ENCODE peak calls at places on chromosomes 6 and 20, in nine cellular contexts. V is AG09319; U is cardiac fibroblast; F is A549; H is nephron progenitor cell; Z is CD8-positive, alpha-beta T cell; I is heart left ventricle; E is RWPE1; Q is progenitor cell of endocrine pancreas. P is an unnamed sample.

GRCh38 chr6:43009124-43009523 is 4.6 kb downstream of the MEA1 start:
- DNase-seq in V (no peak), U (peak), F (peak), H (peak), Z (no peak), I (peak), E (no peak), Q (no peak), P (no peak)

GRCh38 chr20:35000922-35001595 is 45.4 kb downstream of the MYH7B start:
- DNase-seq in V (no peak), U (no peak), F (no peak), H (no peak), Z (no peak), I (peak), E (no peak), Q (no peak), P (no peak)

GRCh38 chr6:149194815-149195558 is 122.5 kb upstream of the TAB2 start:
- DNase-seq in V (no peak), U (no peak), F (no peak), H (no peak), Z (no peak), I (no peak), E (no peak), Q (no peak), P (no peak)

GRCh38 chr6:160513836-160514235 is 150.2 kb downstream of the LPA start:
- DNase-seq in V (no peak), U (peak), F (no peak), H (no peak), Z (no peak), I (no peak), E (no peak), Q (no peak), P (no peak)

GRCh38 chr6:74574794-74575193 is 631.1 kb downstream of the COL12A1 start:
- DNase-seq in V (no peak), U (peak), F (peak), H (peak), Z (no peak), I (no peak), E (no peak), Q (no peak), P (no peak)

GRCh38 chr20:1462834-1463233 is 3.8 kb downstream of the NSFL1C start:
- DNase-seq in V (no peak), U (no peak), F (no peak), H (no peak), Z (no peak), I (no peak), E (no peak), Q (no peak), P (no peak)

GRCh38 chr20:41413169-41413568 is 46.6 kb upstream of the EMILIN3 start:
- DNase-seq in V (no peak), U (no peak), F (peak), H (no peak), Z (no peak), I (no peak), E (no peak), Q (no peak), P (no peak)

GRCh38 chr6:17311595-17312311 is 30.6 kb downstream of the RBM24 start:
- DNase-seq in V (no peak), U (peak), F (peak), H (peak), Z (no peak), I (peak), E (no peak), Q (no peak), P (no peak)

GRCh38 chr6:33318426-33319073 is 1.0 kb upstream of the ZBTB22 start:
- DNase-seq in V (no peak), U (no peak), F (no peak), H (no peak), Z (no peak), I (no peak), E (no peak), Q (no peak), P (no peak)

GRCh38 chr6:162856885-162857284 is 129.1 kb downstream of the PACRG start:
- DNase-seq in V (peak), U (peak), F (peak), H (peak), Z (no peak), I (no peak), E (peak), Q (no peak), P (no peak)

GRCh38 chr6:49555951-49556350 is 5.5 kb downstream of the C6orf141 start:
- DNase-seq in V (no peak), U (no peak), F (no peak), H (no peak), Z (no peak), I (no peak), E (no peak), Q (no peak), P (no peak)

GRCh38 chr6:6566766-6567165 is 21.8 kb upstream of the LY86 start:
- DNase-seq in V (no peak), U (no peak), F (no peak), H (no peak), Z (no peak), I (no peak), E (no peak), Q (no peak), P (no peak)

GRCh38 chr20:59958626-59959025 is 403 bp downstream of the CDH26 start:
- DNase-seq in V (no peak), U (no peak), F (no peak), H (no peak), Z (no peak), I (no peak), E (no peak), Q (peak), P (no peak)

GRCh38 chr6:84350397-84350796 is 123.0 kb upstream of the CEP162 start:
- DNase-seq in V (no peak), U (no peak), F (no peak), H (no peak), Z (no peak), I (no peak), E (no peak), Q (no peak), P (no peak)

GRCh38 chr6:143753678-143754077 is 75.9 kb downstream of the PHACTR2 start:
- DNase-seq in V (no peak), U (no peak), F (no peak), H (no peak), Z (no peak), I (no peak), E (no peak), Q (no peak), P (no peak)

GRCh38 chr20:36572701-36573102 is 695 bp upstream of the TGIF2 start:
- DNase-seq in V (no peak), U (no peak), F (peak), H (no peak), Z (no peak), I (peak), E (no peak), Q (peak), P (peak)

GRCh38 chr20:63051911-63052310 is 45.1 kb upstream of the BHLHE23 start:
- DNase-seq in V (no peak), U (no peak), F (no peak), H (no peak), Z (no peak), I (peak), E (no peak), Q (no peak), P (no peak)

GRCh38 chr6:168367285-168367720 is 47.7 kb upstream of the DACT2 start:
- DNase-seq in V (no peak), U (no peak), F (no peak), H (no peak), Z (no peak), I (no peak), E (no peak), Q (no peak), P (no peak)

GRCh38 chr6:122428781-122429180 is 29.3 kb downstream of the HSF2 start:
- DNase-seq in V (no peak), U (no peak), F (no peak), H (no peak), Z (no peak), I (no peak), E (no peak), Q (no peak), P (no peak)

GRCh38 chr6:49835140-49835539 is 31.2 kb downstream of the CRISP1 start:
- DNase-seq in V (no peak), U (no peak), F (no peak), H (no peak), Z (no peak), I (no peak), E (no peak), Q (no peak), P (no peak)

GRCh38 chr20:13567663-13568062 is 71.1 kb downstream of the TASP1 start:
- DNase-seq in V (no peak), U (no peak), F (no peak), H (no peak), Z (no peak), I (no peak), E (no peak), Q (no peak), P (no peak)

GRCh38 chr20:3648941-3649340 is 14.3 kb downstream of the GFRA4 start:
- DNase-seq in V (no peak), U (no peak), F (no peak), H (no peak), Z (no peak), I (no peak), E (no peak), Q (no peak), P (no peak)

GRCh38 chr6:64170326-64170725 is 534.7 kb downstream of the PHF3 start:
- DNase-seq in V (no peak), U (no peak), F (no peak), H (no peak), Z (no peak), I (no peak), E (no peak), Q (no peak), P (no peak)

GRCh38 chr6:5511924-5512323 is 250.6 kb downstream of the FARS2 start:
- DNase-seq in V (peak), U (peak), F (no peak), H (no peak), Z (no peak), I (no peak), E (no peak), Q (no peak), P (no peak)

GRCh38 chr6:113995632-113996031 is 24.7 kb upstream of the HDAC2 start:
- DNase-seq in V (peak), U (peak), F (peak), H (peak), Z (no peak), I (peak), E (peak), Q (no peak), P (no peak)

GRCh38 chr6:18209539-18210197 is 54.4 kb downstream of the KDM1B start:
- DNase-seq in V (no peak), U (no peak), F (no peak), H (no peak), Z (no peak), I (no peak), E (no peak), Q (no peak), P (no peak)

GRCh38 chr20:13858496-13859270 is 73.9 kb downstream of the NDUFAF5 start:
- DNase-seq in V (no peak), U (no peak), F (no peak), H (no peak), Z (no peak), I (no peak), E (no peak), Q (no peak), P (no peak)

GRCh38 chr6:114080891-114081510 is 110.1 kb upstream of the HDAC2 start:
- DNase-seq in V (no peak), U (peak), F (no peak), H (no peak), Z (no peak), I (no peak), E (no peak), Q (no peak), P (no peak)

GRCh38 chr20:9214676-9215075 is 145.8 kb downstream of the PLCB4 start:
- DNase-seq in V (peak), U (peak), F (peak), H (no peak), Z (no peak), I (no peak), E (no peak), Q (no peak), P (no peak)

GRCh38 chr6:79874531-79875132 is 72.7 kb downstream of the ELOVL4 start:
- DNase-seq in V (no peak), U (peak), F (no peak), H (no peak), Z (no peak), I (no peak), E (no peak), Q (no peak), P (no peak)

GRCh38 chr6:11598687-11599086 is 61.1 kb downstream of the TMEM170B start:
- DNase-seq in V (no peak), U (no peak), F (peak), H (no peak), Z (no peak), I (no peak), E (no peak), Q (no peak), P (no peak)

GRCh38 chr6:11596640-11597237 is 59.2 kb downstream of the TMEM170B start:
- DNase-seq in V (no peak), U (no peak), F (no peak), H (no peak), Z (no peak), I (no peak), E (no peak), Q (no peak), P (no peak)

GRCh38 chr6:11592289-11592906 is 54.8 kb downstream of the TMEM170B start:
- DNase-seq in V (no peak), U (peak), F (no peak), H (no peak), Z (no peak), I (no peak), E (no peak), Q (no peak), P (no peak)

GRCh38 chr6:11593096-11593495 is 55.5 kb downstream of the TMEM170B start:
- DNase-seq in V (no peak), U (no peak), F (no peak), H (no peak), Z (no peak), I (no peak), E (no peak), Q (no peak), P (no peak)

DNA sequence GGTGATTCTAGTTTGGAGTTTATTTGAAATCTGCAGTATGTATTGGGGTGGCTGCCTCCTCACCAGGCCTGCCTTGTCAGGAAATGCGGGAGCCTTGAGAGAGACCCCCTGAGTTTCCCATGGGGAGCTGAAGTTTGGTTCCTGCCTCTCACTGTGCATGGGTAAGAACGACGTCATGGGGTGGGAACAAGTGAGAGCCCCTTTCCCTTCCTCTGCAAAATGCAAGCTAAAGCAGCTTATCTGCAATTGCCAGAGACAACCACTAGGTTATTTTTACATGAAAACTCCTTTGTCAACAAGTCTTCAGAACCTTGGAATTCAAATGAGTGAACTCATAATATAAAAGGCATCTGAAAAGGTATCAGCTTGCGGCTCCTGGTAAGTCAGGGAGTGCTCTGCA is 58.4 kb downstream of the TMEM170B start:
- DNase-seq in V (no peak), U (peak), F (peak), H (no peak), Z (no peak), I (no peak), E (no peak), Q (no peak), P (no peak)
- TF ChIP-seq CTCF in V (no peak), U (peak), F (no peak), H (no peak), Z (no peak), I (no peak), E (no peak), Q (peak), P (peak)

DNA sequence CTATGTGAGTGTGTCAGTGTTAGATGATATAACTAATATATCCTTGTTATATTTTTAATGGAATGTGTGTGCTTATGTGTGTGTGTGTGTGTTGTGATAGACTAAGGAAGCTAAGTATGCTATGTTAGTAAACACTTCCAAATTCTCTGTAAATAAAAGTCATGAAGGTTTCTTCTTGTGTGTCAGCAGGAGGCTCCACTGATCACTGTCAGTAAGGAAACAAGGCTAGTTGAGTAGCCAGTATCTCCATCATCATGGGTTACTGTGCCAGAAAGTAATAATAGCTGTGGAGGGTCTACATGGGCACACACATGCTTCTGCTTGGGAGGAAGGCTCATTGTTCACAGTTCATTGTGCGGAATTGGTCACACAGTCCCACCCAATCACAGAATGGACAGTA is 302.8 kb upstream of the RNF217 start:
- DNase-seq in V (no peak), U (no peak), F (peak), H (no peak), Z (no peak), I (no peak), E (no peak), Q (no peak), P (no peak)
- TF ChIP-seq CTCF in V (no peak), U (no peak), F (no peak), H (no peak), Z (no peak), I (no peak), E (no peak), Q (no peak), P (no peak)

DNA sequence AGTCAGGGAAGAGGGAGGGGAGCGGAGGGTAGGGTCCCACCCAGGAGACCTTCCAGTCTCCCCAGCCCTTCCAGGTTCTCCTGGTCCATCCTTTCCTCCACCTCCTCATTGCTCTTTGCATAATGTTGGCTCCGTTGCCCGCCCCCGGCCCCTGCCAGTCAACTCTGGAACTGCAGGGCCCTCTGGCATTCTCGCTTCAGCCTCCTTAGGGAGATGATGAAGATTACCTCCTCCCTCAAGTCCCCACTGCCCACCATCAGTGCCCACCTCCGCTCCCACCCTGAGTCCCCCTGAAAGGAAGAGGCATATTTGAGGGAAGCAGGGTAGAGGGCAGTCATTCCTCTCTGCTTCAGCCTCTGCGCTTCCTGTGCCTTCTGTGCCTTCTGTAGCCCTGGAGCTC is 8.5 kb downstream of the TMEM63B start:
- DNase-seq in V (no peak), U (no peak), F (no peak), H (no peak), Z (no peak), I (no peak), E (no peak), Q (no peak), P (no peak)
- TF ChIP-seq CTCF in V (no peak), U (no peak), F (no peak), H (no peak), Z (no peak), I (no peak), E (no peak), Q (no peak), P (peak)

GRCh38 chr20:49548371-49548947 is 19.5 kb downstream of the PTGIS start:
- DNase-seq in V (no peak), U (no peak), F (no peak), H (no peak), Z (no peak), I (no peak), E (no peak), Q (no peak), P (no peak)

GRCh38 chr20:49543858-49544437 is 24.0 kb downstream of the PTGIS start:
- DNase-seq in V (no peak), U (no peak), F (no peak), H (no peak), Z (no peak), I (no peak), E (no peak), Q (no peak), P (no peak)

GRCh38 chr20:49544535-49544934 is 23.4 kb downstream of the PTGIS start:
- DNase-seq in V (no peak), U (no peak), F (no peak), H (no peak), Z (no peak), I (no peak), E (no peak), Q (no peak), P (no peak)

GRCh38 chr20:49543071-49543857 is 24.7 kb downstream of the PTGIS start:
- DNase-seq in V (no peak), U (no peak), F (no peak), H (no peak), Z (no peak), I (no peak), E (no peak), Q (no peak), P (no peak)

DNA sequence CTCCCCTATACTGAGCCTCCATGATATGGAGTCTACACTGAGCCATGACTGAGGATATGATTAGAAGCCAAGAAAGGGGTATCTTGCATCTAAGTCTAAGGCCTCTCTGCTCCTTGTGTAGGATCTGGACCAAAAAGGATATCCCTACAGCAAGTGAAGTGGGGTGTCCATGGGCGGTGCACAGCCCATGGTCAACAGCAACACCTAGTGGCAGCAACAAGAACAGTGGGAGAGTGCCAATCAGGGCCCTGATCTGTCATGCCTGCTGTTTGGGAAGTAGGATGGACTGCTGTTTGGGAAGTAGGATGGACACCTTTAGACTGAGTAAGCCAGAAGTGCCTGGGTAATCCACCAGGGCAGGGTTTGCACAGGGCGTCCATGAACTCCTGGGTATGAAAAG is 22.4 kb downstream of the PTGIS start:
- DNase-seq in V (no peak), U (no peak), F (peak), H (no peak), Z (no peak), I (no peak), E (no peak), Q (no peak), P (no peak)
- TF ChIP-seq CTCF in V (peak), U (peak), F (no peak), H (no peak), Z (no peak), I (no peak), E (no peak), Q (no peak), P (no peak)

GRCh38 chr20:51089272-51089671 is 66.4 kb upstream of the KCNG1 start:
- DNase-seq in V (no peak), U (no peak), F (no peak), H (no peak), Z (no peak), I (no peak), E (no peak), Q (no peak), P (no peak)

GRCh38 chr20:51092238-51092822 is 69.4 kb upstream of the KCNG1 start:
- DNase-seq in V (no peak), U (no peak), F (no peak), H (no peak), Z (no peak), I (no peak), E (no peak), Q (no peak), P (no peak)

GRCh38 chr20:51093240-51093763 is 70.4 kb upstream of the KCNG1 start:
- DNase-seq in V (no peak), U (no peak), F (no peak), H (no peak), Z (no peak), I (no peak), E (no peak), Q (no peak), P (no peak)

GRCh38 chr20:51089840-51090239 is 66.9 kb upstream of the KCNG1 start:
- DNase-seq in V (no peak), U (no peak), F (no peak), H (no peak), Z (no peak), I (no peak), E (no peak), Q (no peak), P (no peak)

DNA sequence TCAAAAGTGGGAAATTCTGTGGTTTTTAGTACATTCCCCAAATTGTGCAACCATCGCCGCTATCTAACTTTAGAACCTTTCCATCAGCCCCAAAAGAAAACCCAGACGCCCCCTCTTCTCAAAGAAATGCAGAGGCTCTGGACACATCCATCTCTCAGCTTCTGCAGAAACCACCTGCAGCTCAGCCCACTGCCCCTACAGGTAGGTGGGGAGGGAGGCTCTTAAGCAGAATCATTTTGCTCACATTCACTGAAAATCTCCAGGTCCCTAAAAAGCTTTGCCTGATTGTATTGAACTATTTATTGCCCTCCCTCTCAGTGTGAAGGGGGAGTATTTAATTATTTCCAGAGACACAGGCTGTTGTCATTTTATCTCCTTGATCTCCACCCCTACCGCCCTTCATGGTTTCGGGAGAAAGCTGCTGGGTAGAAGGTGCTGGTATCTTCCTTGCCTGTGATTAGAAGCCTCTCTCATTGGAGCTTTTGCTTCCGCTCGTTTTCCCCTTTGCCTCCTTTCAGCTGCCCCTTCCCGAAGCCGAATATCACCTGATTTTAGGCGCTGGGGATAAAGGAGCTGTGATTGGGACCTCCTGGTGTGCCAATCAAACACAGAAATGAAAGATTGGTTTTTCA is 68.8 kb upstream of the KCNG1 start:
- DNase-seq in V (no peak), U (no peak), F (no peak), H (no peak), Z (no peak), I (no peak), E (no peak), Q (no peak), P (no peak)
- TF ChIP-seq CTCF in V (no peak), U (no peak), F (no peak), H (no peak), Z (no peak), I (no peak), E (no peak), Q (no peak), P (no peak)

P was measured in mesothelial cell of epicardium.